ENCODE peak calls at places on chromosomes 4 and X, in ten cellular contexts. R is BJ, T is adrenal gland, A is upper lobe of left lung, C is mucosa of descending colon, Y is transverse colon, G is cardiac fibroblast, K is endodermal cell, Q is AG09309, M is MM.1S. Z is an unnamed sample.
A peak's percentile ranks its signal among the peaks of the same experiment; 100 is the strongest.

GRCh38 chr4:168129802-168130201 is 37.5 kb downstream of the ANXA10 start:
- DNase-seq in A (no peak), R (no peak), G (no peak), M (no peak), K (no peak), Y (no peak), Q (no peak), C (no peak), T (no peak), Z (no peak)

GRCh38 chrX:40012800-40013682 is 84.7 kb downstream of the BCOR start:
- DNase-seq in A (peak; percentile 57), R (no peak), G (peak; percentile 64), Y (peak; percentile 87), Q (no peak), M (peak; percentile 80), T (peak; percentile 68), C (peak; percentile 83), K (peak; percentile 84), Z (peak; percentile 72)

GRCh38 chr4:8647626-8648025 is 55.1 kb downstream of the CPZ start:
- DNase-seq in Y (no peak), R (no peak), T (no peak), G (no peak), K (peak; percentile 45), C (no peak), Q (no peak), M (no peak), A (no peak), Z (no peak)

GRCh38 chr4:142846729-142847606 is 867 bp upstream of the INPP4B start:
- DNase-seq in M (peak; percentile 75), C (peak; percentile 79), Q (no peak), K (peak; percentile 85), A (no peak), T (peak; percentile 19), R (no peak), G (peak; percentile 27), Y (peak; percentile 71), Z (peak; percentile 20)

GRCh38 chrX:136250191-136251041 is 784 bp downstream of the MAP7D3 start:
- DNase-seq in G (peak; percentile 37), Y (no peak), Q (no peak), A (no peak), K (peak; percentile 56), T (no peak), R (no peak), M (no peak), C (no peak), Z (no peak)

GRCh38 chr4:26466871-26467270 is 23.4 kb downstream of the CCKAR start:
- DNase-seq in R (no peak), K (no peak), Y (no peak), M (no peak), A (no peak), C (no peak), Q (no peak), T (no peak), G (no peak), Z (no peak)

GRCh38 chr4:26239796-26240195 is 81.0 kb upstream of the RBPJ start:
- DNase-seq in K (no peak), Y (no peak), G (no peak), R (no peak), C (no peak), M (no peak), Q (no peak), A (no peak), T (no peak), Z (no peak)

GRCh38 chr4:187192266-187192665 is 468.6 kb upstream of the FAT1 start:
- DNase-seq in Y (no peak), R (no peak), A (no peak), T (no peak), M (no peak), G (no peak), C (no peak), K (no peak), Q (no peak), Z (no peak)

GRCh38 chr4:30744386-30744785 is 24.2 kb downstream of the PCDH7 start:
- DNase-seq in M (no peak), A (no peak), Q (no peak), T (no peak), R (no peak), Y (no peak), G (no peak), K (no peak), C (no peak), Z (no peak)

GRCh38 chrX:68416592-68416991 is 16.7 kb downstream of the OPHN1 start:
- DNase-seq in G (peak; percentile 57), C (peak; percentile 4), A (peak; percentile 31), M (no peak), T (no peak), R (no peak), Y (no peak), K (no peak), Q (no peak), Z (no peak)

GRCh38 chr4:73257995-73258667 is 467 bp downstream of the ANKRD17 start:
- DNase-seq in Q (no peak), K (no peak), G (peak; percentile 27), R (no peak), T (peak; percentile 42), A (peak; percentile 26), C (peak; percentile 43), Y (no peak), M (peak; percentile 56), Z (no peak)

GRCh38 chr4:127782025-127782274 is 172 bp upstream of the HSPA4L start:
- DNase-seq in Y (peak; percentile 87), K (peak; percentile 96), Q (peak; percentile 18), G (peak; percentile 84), A (peak; percentile 81), R (peak; percentile 39), C (peak; percentile 87), M (peak; percentile 93), T (peak; percentile 88), Z (no peak)

GRCh38 chr4:140239311-140239710 is 85.3 kb upstream of the MAML3 start:
- DNase-seq in G (no peak), C (no peak), M (no peak), Y (no peak), Q (no peak), R (no peak), A (no peak), K (no peak), T (no peak), Z (no peak)

DNA sequence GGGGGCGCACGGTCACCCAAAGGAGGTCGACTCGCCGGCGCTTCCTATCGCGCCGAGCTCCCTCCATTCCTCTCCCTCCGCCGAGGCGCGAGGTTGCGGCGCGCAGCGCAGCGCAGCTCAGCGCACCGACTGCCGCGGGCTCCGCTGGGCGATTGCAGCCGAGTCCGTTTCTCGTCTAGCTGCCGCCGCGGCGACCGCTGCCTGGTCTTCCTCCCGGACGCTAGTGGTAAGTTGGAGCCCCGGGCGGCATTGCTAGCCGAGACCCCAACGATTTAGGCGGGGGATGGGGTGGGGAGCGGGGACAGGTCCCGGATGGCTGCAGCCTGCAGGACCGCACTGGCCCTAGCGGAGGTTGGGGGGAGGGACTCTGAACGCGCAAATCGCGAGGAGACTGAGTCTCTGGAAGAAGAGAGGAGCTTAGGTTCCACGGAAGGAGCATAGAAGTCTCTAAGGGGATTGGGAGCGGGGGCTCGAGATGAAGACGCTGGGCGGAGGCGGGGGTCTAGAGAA is 603 bp downstream of the HTR2C start:
- DNase-seq in K (peak; percentile 86), Y (no peak), G (no peak), T (no peak), Q (no peak), C (no peak), R (no peak), A (no peak), M (no peak), Z (no peak)
- H3K4me3 ChIP-seq in K (peak overlapping the region; percentile 71), Y (peak overlapping the region; percentile 11), G (no peak overlapping the region), T (no peak overlapping the region), Q (no peak overlapping the region), C (no peak overlapping the region), R (no peak overlapping the region), A (no peak overlapping the region), M (no peak overlapping the region), Z (no peak overlapping the region)

GRCh38 chr4:98939446-98939845 is 10.5 kb upstream of the EIF4E start:
- DNase-seq in G (no peak), R (no peak), K (no peak), C (no peak), M (no peak), Y (no peak), A (no peak), Q (no peak), T (no peak), Z (no peak)

GRCh38 chr4:98935633-98936032 is 6.7 kb upstream of the EIF4E start:
- DNase-seq in Q (no peak), C (no peak), R (no peak), T (no peak), A (no peak), K (no peak), M (no peak), G (no peak), Y (no peak), Z (no peak)

GRCh38 chr4:98938386-98938785 is 9.5 kb upstream of the EIF4E start:
- DNase-seq in Y (no peak), R (no peak), K (no peak), C (no peak), T (no peak), M (no peak), Q (no peak), G (peak; percentile 60), A (no peak), Z (no peak)

GRCh38 chr4:98937977-98938376 is 9.0 kb upstream of the EIF4E start:
- DNase-seq in Y (no peak), G (no peak), T (no peak), Q (no peak), K (no peak), M (no peak), R (no peak), C (no peak), A (no peak), Z (no peak)

DNA sequence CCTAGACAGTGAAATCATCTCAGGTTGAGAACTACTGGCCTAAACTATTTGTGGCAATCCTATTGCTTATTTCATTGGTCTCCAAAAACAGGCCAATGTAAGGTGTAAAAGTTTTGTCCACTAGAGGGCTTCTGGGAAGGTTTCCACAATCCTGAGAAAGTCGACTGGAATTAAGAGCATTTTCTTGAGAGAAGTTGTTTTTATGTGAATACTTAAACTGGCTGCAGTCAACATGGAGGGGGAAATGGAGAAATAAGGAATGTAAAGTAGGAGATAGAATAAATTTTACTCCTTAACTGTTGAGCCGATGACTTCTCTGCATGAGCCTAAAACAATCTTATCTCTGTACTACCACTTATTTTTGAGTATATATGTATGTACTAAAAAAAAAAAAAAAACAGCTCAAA is 11.0 kb upstream of the EIF4E start:
- DNase-seq in Y (no peak), G (peak; percentile 85), Q (no peak), C (peak; percentile 42), R (peak; percentile 37), T (no peak), M (peak; percentile 25), K (peak; percentile 55), A (no peak), Z (no peak)
- TF ChIP-seq CTCF in Y (peak; percentile 65), G (peak; percentile 80), Q (peak; percentile 78), C (peak; percentile 30), R (peak; percentile 79), T (peak; percentile 68), M (peak; percentile 77), K (peak; percentile 86), A (peak; percentile 50), Z (peak; percentile 75)

GRCh38 chrX:27236681-27237080 is 226.5 kb downstream of the PPP4R3C start:
- DNase-seq in R (no peak), Y (no peak), M (no peak), T (no peak), K (no peak), A (no peak), Q (no peak), G (no peak), C (no peak), Z (no peak)
- H3K4me3 ChIP-seq in R (no peak overlapping the region), Y (no peak overlapping the region), M (no peak overlapping the region), T (no peak overlapping the region), K (no peak overlapping the region), A (no peak overlapping the region), Q (no peak overlapping the region), G (no peak overlapping the region), C (no peak overlapping the region), Z (no peak overlapping the region)

GRCh38 chrX:44032479-44032878 is 59.3 kb upstream of the NDP start:
- DNase-seq in G (no peak), R (no peak), C (no peak), T (no peak), A (no peak), K (no peak), Q (no peak), M (no peak), Y (no peak), Z (no peak)
- TF ChIP-seq CTCF in G (no peak), R (no peak), C (no peak), T (no peak), A (no peak), K (peak; percentile 23), Q (no peak), M (no peak), Y (no peak), Z (no peak)

Z was measured in GM06990.